ENCODE peak calls at places on chromosomes 11 and 22, in four cellular contexts. One of them, this sample, is unnamed.

GRCh38 chr11:30811226-30811625 is 225.1 kb upstream of the MPPED2 start:
- DNase-seq in HCT116: no peak
- DNase-seq in H54: no peak
- DNase-seq in IMR-90: no peak
- DNase-seq in this sample: no peak

GRCh38 chr11:10305262-10305963 is 540 bp downstream of the ADM start:
- DNase-seq in HCT116: no peak
- DNase-seq in H54: no peak
- DNase-seq in IMR-90: peak; percentile 9
- DNase-seq in this sample: peak; percentile 71

GRCh38 chr22:39300198-39300830 is 19.1 kb downstream of the RPL3 start:
- DNase-seq in HCT116: no peak
- DNase-seq in H54: no peak
- DNase-seq in IMR-90: no peak
- DNase-seq in this sample: peak; percentile 71

GRCh38 chr22:35400335-35400680 is 368 bp downstream of the MCM5 start:
- DNase-seq in HCT116: no peak
- DNase-seq in H54: no peak
- DNase-seq in IMR-90: no peak
- DNase-seq in this sample: no peak

GRCh38 chr11:104713366-104713765 is 184.9 kb downstream of the CASP12 start:
- DNase-seq in HCT116: no peak
- DNase-seq in H54: no peak
- DNase-seq in IMR-90: peak; percentile 59
- DNase-seq in this sample: no peak

GRCh38 chr11:70243912-70244652 is 26.4 kb upstream of the PPFIA1 start:
- DNase-seq in HCT116: no peak
- DNase-seq in H54: peak; percentile 74
- DNase-seq in IMR-90: no peak
- DNase-seq in this sample: no peak

GRCh38 chr11:12544986-12545775 is 129.0 kb upstream of the TEAD1 start:
- DNase-seq in HCT116: no peak
- DNase-seq in H54: no peak
- DNase-seq in IMR-90: peak; percentile 59
- DNase-seq in this sample: no peak

GRCh38 chr11:45405916-45406670 is 120.0 kb upstream of the SYT13 start:
- DNase-seq in HCT116: no peak
- DNase-seq in H54: no peak
- DNase-seq in IMR-90: peak; percentile 23
- DNase-seq in this sample: peak; percentile 44

GRCh38 chr11:118136341-118136740 is 16.3 kb downstream of the SCN4B start:
- DNase-seq in HCT116: no peak
- DNase-seq in H54: no peak
- DNase-seq in IMR-90: no peak
- DNase-seq in this sample: no peak

GRCh38 chr22:37431811-37432707 is 4.8 kb upstream of the ELFN2 start:
- DNase-seq in HCT116: peak; percentile 89
- DNase-seq in H54: peak; percentile 71
- DNase-seq in IMR-90: peak; percentile 99
- DNase-seq in this sample: peak; percentile 84

GRCh38 chr11:44963071-44963575 is 12.4 kb upstream of the TP53I11 start:
- DNase-seq in HCT116: no peak
- DNase-seq in H54: no peak
- DNase-seq in IMR-90: no peak
- DNase-seq in this sample: no peak

GRCh38 chr11:100719809-100720221 is 32.7 kb downstream of the ARHGAP42 start:
- DNase-seq in HCT116: peak; percentile 63
- DNase-seq in H54: peak; percentile 21
- DNase-seq in IMR-90: peak; percentile 79
- DNase-seq in this sample: no peak

GRCh38 chr22:23376256-23376655 is 195.9 kb downstream of the BCR start:
- DNase-seq in HCT116: peak; percentile 33
- DNase-seq in H54: no peak
- DNase-seq in IMR-90: no peak
- DNase-seq in this sample: peak; percentile 61

GRCh38 chr11:27820249-27820648 is 120.0 kb upstream of the BDNF start:
- DNase-seq in HCT116: no peak
- DNase-seq in H54: no peak
- DNase-seq in IMR-90: peak; percentile 68
- DNase-seq in this sample: no peak

GRCh38 chr11:75467881-75468280 is 34.9 kb upstream of the KLHL35 start:
- DNase-seq in HCT116: no peak
- DNase-seq in H54: no peak
- DNase-seq in IMR-90: no peak
- DNase-seq in this sample: no peak

GRCh38 chr22:20026996-20027601 is 6.2 kb downstream of the TANGO2 start:
- DNase-seq in HCT116: no peak
- DNase-seq in H54: no peak
- DNase-seq in IMR-90: no peak
- DNase-seq in this sample: no peak

GRCh38 chr11:72814831-72815618 is 814 bp downstream of the ATG16L2 start:
- DNase-seq in HCT116: peak; percentile 71
- DNase-seq in H54: peak; percentile 83
- DNase-seq in IMR-90: peak; percentile 54
- DNase-seq in this sample: peak; percentile 87

GRCh38 chr11:85232559-85232958 is 394.6 kb downstream of the DLG2 start:
- DNase-seq in HCT116: no peak
- DNase-seq in H54: no peak
- DNase-seq in IMR-90: no peak
- DNase-seq in this sample: no peak

GRCh38 chr11:130165601-130166456 is 6.2 kb downstream of the ST14 start:
- DNase-seq in HCT116: no peak
- DNase-seq in H54: no peak
- DNase-seq in IMR-90: no peak
- DNase-seq in this sample: peak; percentile 77

GRCh38 chr22:30565341-30565740 is 9.1 kb downstream of the GAL3ST1 start:
- DNase-seq in HCT116: no peak
- DNase-seq in H54: no peak
- DNase-seq in IMR-90: peak; percentile 16
- DNase-seq in this sample: no peak

GRCh38 chr11:86931965-86932332 is 23.2 kb downstream of the FZD4 start:
- DNase-seq in HCT116: no peak
- DNase-seq in H54: no peak
- DNase-seq in IMR-90: peak; percentile 62
- DNase-seq in this sample: peak; percentile 43

GRCh38 chr22:25167082-25167481 is 32.6 kb upstream of the CRYBB3 start:
- DNase-seq in HCT116: peak; percentile 12
- DNase-seq in H54: no peak
- DNase-seq in IMR-90: no peak
- DNase-seq in this sample: no peak

GRCh38 chr11:73401217-73401923 is 25.2 kb downstream of the RELT start:
- DNase-seq in HCT116: no peak
- DNase-seq in H54: no peak
- DNase-seq in IMR-90: no peak
- DNase-seq in this sample: peak; percentile 9

GRCh38 chr11:113623114-113623513 is 83.0 kb downstream of the TMPRSS5 start:
- DNase-seq in HCT116: no peak
- DNase-seq in H54: no peak
- DNase-seq in IMR-90: peak; percentile 23
- DNase-seq in this sample: no peak

GRCh38 chr11:8096575-8096974 is 15.6 kb downstream of the TUB start:
- DNase-seq in HCT116: no peak
- DNase-seq in H54: no peak
- DNase-seq in IMR-90: no peak
- DNase-seq in this sample: no peak

GRCh38 chr22:38246692-38247091 is 26.1 kb downstream of the TMEM184B start:
- DNase-seq in HCT116: no peak
- DNase-seq in H54: no peak
- DNase-seq in IMR-90: no peak
- DNase-seq in this sample: no peak

GRCh38 chr11:19597876-19598275 is 114.8 kb upstream of the NAV2 start:
- DNase-seq in HCT116: no peak
- DNase-seq in H54: peak; percentile 79
- DNase-seq in IMR-90: no peak
- DNase-seq in this sample: no peak

GRCh38 chr11:33590471-33590870 is 110.2 kb downstream of the C11orf91 start:
- DNase-seq in HCT116: no peak
- DNase-seq in H54: no peak
- DNase-seq in IMR-90: no peak
- DNase-seq in this sample: no peak

GRCh38 chr22:30340911-30341685 is 14.4 kb upstream of the TBC1D10A start:
- DNase-seq in HCT116: no peak
- DNase-seq in H54: no peak
- DNase-seq in IMR-90: no peak
- DNase-seq in this sample: no peak

GRCh38 chr11:2135018-2135569 is 4.1 kb downstream of the IGF2 start:
- DNase-seq in HCT116: no peak
- DNase-seq in H54: no peak
- DNase-seq in IMR-90: no peak
- DNase-seq in this sample: no peak

GRCh38 chr11:106021181-106021966 is 666 bp downstream of the MSANTD4 start:
- DNase-seq in HCT116: no peak
- DNase-seq in H54: no peak
- DNase-seq in IMR-90: peak; percentile 56
- DNase-seq in this sample: peak; percentile 50

GRCh38 chr11:83819936-83820549 is 533.9 kb upstream of the CCDC90B start:
- DNase-seq in HCT116: peak; percentile 35
- DNase-seq in H54: no peak
- DNase-seq in IMR-90: peak; percentile 79
- DNase-seq in this sample: peak; percentile 58

GRCh38 chr11:837990-838307 is 4.4 kb downstream of the POLR2L start:
- DNase-seq in HCT116: no peak
- DNase-seq in H54: no peak
- DNase-seq in IMR-90: no peak
- DNase-seq in this sample: no peak
- TF ChIP-seq POLR2A in HCT116: no peak
- TF ChIP-seq POLR2A in H54: no peak
- TF ChIP-seq POLR2A in IMR-90: no peak
- TF ChIP-seq POLR2A in this sample: peak; percentile 5

GRCh38 chr11:64888761-64889511 is 10.5 kb upstream of the EHD1 start:
- DNase-seq in HCT116: no peak
- DNase-seq in H54: no peak
- DNase-seq in IMR-90: no peak
- DNase-seq in this sample: no peak
- TF ChIP-seq POLR2A in HCT116: no peak
- TF ChIP-seq POLR2A in H54: no peak
- TF ChIP-seq POLR2A in IMR-90: no peak
- TF ChIP-seq POLR2A in this sample: no peak

DNA sequence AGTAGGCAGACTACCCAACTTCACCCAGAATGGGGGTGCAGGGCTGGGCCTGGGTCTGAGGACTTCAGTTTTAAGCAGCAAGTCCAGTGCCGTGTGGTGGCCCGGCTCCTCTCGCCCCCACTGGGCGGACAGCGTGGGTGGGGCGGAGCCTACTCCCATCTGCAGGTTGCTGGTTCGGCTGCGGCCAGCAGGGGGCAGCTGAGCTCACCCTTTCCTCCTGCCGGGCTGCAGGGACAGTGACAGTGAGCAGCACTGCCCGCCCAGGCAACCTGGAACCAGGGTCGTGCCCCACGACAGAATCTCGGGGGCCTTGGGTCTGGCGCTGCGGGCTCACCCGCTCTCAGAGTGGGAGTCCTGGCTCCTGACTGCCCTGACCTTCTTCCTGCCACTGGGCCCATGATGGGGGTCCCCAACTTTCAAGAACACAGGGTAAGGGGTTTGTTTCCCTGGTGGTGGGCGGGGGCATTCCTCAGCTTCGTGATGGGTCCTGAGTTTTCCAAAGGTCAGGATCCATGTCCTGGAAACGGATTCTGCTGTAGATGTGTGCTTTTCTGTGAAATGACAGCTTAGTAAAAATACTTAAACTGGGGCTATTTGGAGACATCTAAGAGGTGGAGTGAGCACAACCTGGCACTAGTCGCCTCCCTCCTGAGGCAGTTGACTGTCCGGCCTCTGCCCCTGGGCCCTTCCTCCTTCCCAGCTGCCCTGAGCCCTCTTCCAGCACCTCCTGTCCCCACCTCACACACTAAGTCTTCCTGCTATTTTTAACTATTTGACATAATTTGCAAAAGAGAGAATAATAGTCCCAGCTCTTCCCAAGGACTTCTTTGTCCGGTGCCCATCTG is 6.0 kb upstream of the NEAT1 start:
- DNase-seq in HCT116: peak; percentile 54
- DNase-seq in H54: peak; percentile 68
- DNase-seq in IMR-90: peak; percentile 71
- DNase-seq in this sample: peak; percentile 88
- TF ChIP-seq POLR2A in HCT116: no peak
- TF ChIP-seq POLR2A in H54: peak; percentile 33
- TF ChIP-seq POLR2A in IMR-90: peak; percentile 63
- TF ChIP-seq POLR2A in this sample: no peak

GRCh38 chr22:26648011-26648497 is 9.3 kb upstream of the MIAT start:
- DNase-seq in HCT116: no peak
- DNase-seq in H54: no peak
- DNase-seq in IMR-90: no peak
- DNase-seq in this sample: no peak

GRCh38 chr22:26646158-26646557 is 11.2 kb upstream of the MIAT start:
- DNase-seq in HCT116: no peak
- DNase-seq in H54: no peak
- DNase-seq in IMR-90: peak; percentile 55
- DNase-seq in this sample: no peak

GRCh38 chr22:26643368-26644100 is 13.9 kb upstream of the MIAT start:
- DNase-seq in HCT116: no peak
- DNase-seq in H54: no peak
- DNase-seq in IMR-90: no peak
- DNase-seq in this sample: no peak

GRCh38 chr22:26642465-26643367 is 14.7 kb upstream of the MIAT start:
- DNase-seq in HCT116: no peak
- DNase-seq in H54: no peak
- DNase-seq in IMR-90: no peak
- DNase-seq in this sample: peak; percentile 84
- TF ChIP-seq POLR2A in HCT116: no peak
- TF ChIP-seq POLR2A in H54: no peak
- TF ChIP-seq POLR2A in IMR-90: no peak
- TF ChIP-seq POLR2A in this sample: no peak

GRCh38 chr22:29269230-29269604 is 1.1 kb downstream of the EWSR1 start:
- DNase-seq in HCT116: no peak
- DNase-seq in H54: no peak
- DNase-seq in IMR-90: no peak
- DNase-seq in this sample: no peak

GRCh38 chr22:29267462-29267857 is 321 bp downstream of the RHBDD3 start:
- DNase-seq in HCT116: no peak
- DNase-seq in H54: no peak
- DNase-seq in IMR-90: no peak
- DNase-seq in this sample: no peak

GRCh38 chr22:29266564-29267461 is 968 bp downstream of the RHBDD3 start:
- DNase-seq in HCT116: no peak
- DNase-seq in H54: no peak
- DNase-seq in IMR-90: peak; percentile 11
- DNase-seq in this sample: peak; percentile 39

GRCh38 chr22:29268511-29269229 is 602 bp downstream of the EWSR1 start:
- DNase-seq in HCT116: peak; percentile 1
- DNase-seq in H54: no peak
- DNase-seq in IMR-90: peak; percentile 67
- DNase-seq in this sample: peak; percentile 69

GRCh38 chr22:29267858-29268510 is at the start of the genes EWSR1 and RHBDD3:
- DNase-seq in HCT116: peak; percentile 94
- DNase-seq in H54: peak; percentile 71
- DNase-seq in IMR-90: peak; percentile 97
- DNase-seq in this sample: peak; percentile 97
- TF ChIP-seq POLR2A in HCT116: peak; percentile 73
- TF ChIP-seq POLR2A in H54: peak; percentile 59
- TF ChIP-seq POLR2A in IMR-90: peak; percentile 93
- TF ChIP-seq POLR2A in this sample: peak; percentile 61